ENCODE peak calls at places on chromosomes 4 and X, in four cellular contexts. F is K562, J is GM12878, G is HepG2. O is an unnamed sample.

GRCh38 chr4:73446336-73446938 is 10.4 kb downstream of the AFP start:
- DNase-seq in F (peak), J (no peak), G (peak), O (no peak)

GRCh38 chrX:133838761-133839676 is 146.4 kb downstream of the GPC3 start:
- DNase-seq in F (peak), J (no peak), G (no peak), O (peak)

GRCh38 chr4:87911252-87911774 is 64.2 kb upstream of the SPP1 start:
- DNase-seq in F (no peak), J (no peak), G (peak), O (no peak)

GRCh38 chr4:3123201-3123671 is 48.8 kb downstream of the HTT start:
- DNase-seq in F (no peak), J (no peak), G (no peak), O (no peak)

GRCh38 chr4:31125496-31125895 is 405.3 kb downstream of the PCDH7 start:
- DNase-seq in F (no peak), J (no peak), G (no peak), O (no peak)

GRCh38 chr4:101218894-101219293 is 128.4 kb downstream of the PPP3CA start:
- DNase-seq in F (no peak), J (no peak), G (no peak), O (no peak)

GRCh38 chr4:128571747-128572146 is 237.8 kb upstream of the JADE1 start:
- DNase-seq in F (no peak), J (no peak), G (no peak), O (no peak)

GRCh38 chr4:39014028-39014427 is 18.2 kb downstream of the TMEM156 start:
- DNase-seq in F (no peak), J (no peak), G (no peak), O (no peak)

GRCh38 chr4:77740480-77740879 is 78.7 kb downstream of the CNOT6L start:
- DNase-seq in F (no peak), J (no peak), G (no peak), O (no peak)

GRCh38 chr4:8727546-8728510 is 135.3 kb downstream of the CPZ start:
- DNase-seq in F (no peak), J (no peak), G (no peak), O (no peak)

GRCh38 chrX:150148749-150149672 is 210.7 kb upstream of the EOLA2 start:
- DNase-seq in F (no peak), J (no peak), G (no peak), O (no peak)

GRCh38 chr4:123120473-123120872 is 198.1 kb upstream of the NUDT6 start:
- DNase-seq in F (no peak), J (no peak), G (no peak), O (no peak)

GRCh38 chr4:62460329-62460728 is 1260.2 kb downstream of the ADGRL3 start:
- DNase-seq in F (no peak), J (no peak), G (no peak), O (no peak)

DNA sequence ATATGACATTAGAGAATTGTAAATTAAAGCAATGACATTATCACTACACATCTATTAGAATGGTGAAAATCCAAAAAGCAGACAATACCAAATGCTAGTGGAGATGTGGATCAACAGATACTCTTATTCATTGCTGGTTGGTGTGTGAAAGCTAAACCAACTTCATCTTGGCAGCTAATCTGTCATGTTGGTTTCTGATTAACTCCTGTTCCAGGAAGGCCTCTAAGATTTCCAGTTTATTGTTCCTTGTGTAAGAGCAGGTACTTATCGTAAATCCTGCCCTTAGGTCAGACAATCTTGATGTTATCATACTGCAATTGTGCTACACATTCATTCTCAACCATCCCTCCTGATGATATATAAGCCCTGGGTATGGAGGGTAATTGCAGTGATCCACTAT is 809.0 kb upstream of the DIAPH2 start:
- DNase-seq in F (no peak), J (no peak), G (no peak), O (no peak)
- TF ChIP-seq SP1 in F (no peak), J (no peak), G (no peak), O (no peak)

GRCh38 chr4:7616193-7616592 is 181.5 kb upstream of the PSAPL1 start:
- DNase-seq in F (no peak), J (no peak), G (no peak), O (no peak)
- TF ChIP-seq ATF2 in F (no peak), J (no peak), G (no peak), O (no peak)

DNA sequence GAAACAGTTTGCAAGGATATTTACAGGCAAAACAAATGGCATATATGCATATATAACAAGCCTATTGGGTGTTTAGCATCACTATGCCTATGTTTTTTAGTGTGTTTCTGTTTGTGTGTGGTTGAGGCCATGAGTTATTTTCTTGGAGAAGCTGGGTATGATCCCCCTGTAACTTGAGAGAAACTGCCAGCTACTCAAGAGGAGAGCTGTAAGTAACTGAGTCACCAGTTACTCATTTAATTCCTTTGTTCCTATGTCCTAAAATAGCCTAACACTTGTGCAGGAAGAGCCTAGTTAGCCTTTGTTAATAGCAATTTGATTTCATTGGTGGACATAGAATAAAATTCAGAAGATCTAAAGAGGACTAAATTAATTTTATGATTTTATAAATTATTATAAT is 79.1 kb downstream of the PWWP3B start:
- DNase-seq in F (no peak), J (no peak), G (no peak), O (no peak)
- TF ChIP-seq CREM in F (no peak), J (no peak), G (no peak), O (no peak)

GRCh38 chr4:5050520-5050955 is 742 bp upstream of the STK32B start:
- DNase-seq in F (peak), J (no peak), G (peak), O (peak)
- TF ChIP-seq SP1 in F (no peak), J (no peak), G (no peak), O (no peak)